ENCODE peak calls at places on chromosomes 1 and 21, in eight cellular contexts. F is gastrocnemius medialis; G is BE2C; N is right cardiac atrium; J is substantia nigra; U is stimulated activated CD4-positive, alpha-beta T cell treated with anti-CD3 and anti-CD28 coated beads, Interleukin-15, amount 100 ng/mL, for 24 hours; D is RPMI7951; Q is brain microvascular endothelial cell. C is an unnamed sample.

GRCh38 chr1:31020007-31020790 is 45.3 kb downstream of the PUM1 start:
- DNase-seq in F (no peak), G (peak; percentile 8), N (no peak), J (no peak), U (no peak), D (no peak), Q (no peak), C (no peak)

GRCh38 chr1:42966688-42967609 is 8.3 kb upstream of the SLC2A1 start:
- DNase-seq in F (no peak), G (no peak), N (no peak), J (no peak), U (peak; percentile 43), D (peak; percentile 97), Q (peak; percentile 87), C (peak; percentile 90)

GRCh38 chr21:28066051-28066450 is 926.6 kb downstream of the LTN1 start:
- DNase-seq in F (no peak), G (no peak), N (no peak), J (no peak), U (no peak), D (no peak), Q (no peak), C (no peak)

GRCh38 chr1:201241716-201242115 is 41.6 kb upstream of the PKP1 start:
- DNase-seq in F (no peak), G (no peak), N (no peak), J (no peak), U (no peak), D (no peak), Q (no peak), C (no peak)

GRCh38 chr21:42659416-42660117 is 6.1 kb downstream of the PDE9A start:
- DNase-seq in F (no peak), G (peak; percentile 37), N (peak; percentile 50), J (no peak), U (no peak), D (no peak), Q (no peak), C (no peak)

GRCh38 chr1:212595229-212595628 is 13.3 kb upstream of the ATF3 start:
- DNase-seq in F (no peak), G (no peak), N (no peak), J (no peak), U (no peak), D (no peak), Q (no peak), C (no peak)

GRCh38 chr1:155125946-155126493 is 1.7 kb upstream of the EFNA1 start:
- DNase-seq in F (peak; percentile 15), G (no peak), N (peak; percentile 89), J (peak; percentile 67), U (no peak), D (peak; percentile 24), Q (no peak), C (no peak)

GRCh38 chr1:26618561-26618960 is 77.3 kb upstream of the ARID1A start:
- DNase-seq in F (no peak), G (no peak), N (no peak), J (no peak), U (no peak), D (no peak), Q (no peak), C (no peak)

GRCh38 chr21:31161157-31161556 is 122.9 kb upstream of the KRTAP19-8 start:
- DNase-seq in F (no peak), G (peak; percentile 37), N (no peak), J (peak; percentile 37), U (peak; percentile 47), D (peak; percentile 85), Q (no peak), C (no peak)

GRCh38 chr1:1782399-1783221 is 4.3 kb upstream of the NADK start:
- DNase-seq in F (peak; percentile 61), G (no peak), N (peak; percentile 88), J (no peak), U (peak; percentile 41), D (no peak), Q (no peak), C (no peak)

GRCh38 chr1:117696567-117696966 is 90.7 kb downstream of the TENT5C start:
- DNase-seq in F (no peak), G (peak; percentile 26), N (no peak), J (no peak), U (no peak), D (no peak), Q (no peak), C (no peak)

GRCh38 chr1:204728456-204728855 is 42.9 kb upstream of the LRRN2 start:
- DNase-seq in F (no peak), G (no peak), N (no peak), J (no peak), U (no peak), D (no peak), Q (no peak), C (no peak)

GRCh38 chr1:38125837-38126520 is 79.4 kb upstream of the POU3F1 start:
- DNase-seq in F (no peak), G (no peak), N (no peak), J (no peak), U (no peak), D (no peak), Q (no peak), C (no peak)

GRCh38 chr1:226581650-226582330 is 33.2 kb downstream of the STUM start:
- DNase-seq in F (peak; percentile 39), G (no peak), N (peak; percentile 27), J (no peak), U (no peak), D (no peak), Q (no peak), C (no peak)

GRCh38 chr1:1914101-1914811 is 804 bp upstream of the CALML6 start:
- DNase-seq in F (peak; percentile 21), G (no peak), N (peak; percentile 37), J (no peak), U (no peak), D (no peak), Q (no peak), C (no peak)

GRCh38 chr1:216632980-216633379 is 90.2 kb downstream of the ESRRG start:
- DNase-seq in F (no peak), G (no peak), N (no peak), J (no peak), U (no peak), D (no peak), Q (no peak), C (no peak)

GRCh38 chr1:38872401-38873026 is 634 bp downstream of the MYCBP start:
- DNase-seq in F (no peak), G (no peak), N (no peak), J (peak; percentile 44), U (peak; percentile 56), D (peak; percentile 23), Q (no peak), C (peak; percentile 56)

GRCh38 chr1:208141793-208142192 is 102.4 kb downstream of the PLXNA2 start:
- DNase-seq in F (no peak), G (no peak), N (no peak), J (no peak), U (no peak), D (no peak), Q (no peak), C (no peak)

GRCh38 chr1:8712413-8713229 is 104.8 kb downstream of the RERE start:
- DNase-seq in F (no peak), G (no peak), N (no peak), J (no peak), U (no peak), D (peak; percentile 79), Q (peak; percentile 78), C (no peak)

GRCh38 chr1:202501281-202501680 is 152.8 kb downstream of the PPP1R12B start:
- DNase-seq in F (no peak), G (peak; percentile 19), N (no peak), J (no peak), U (no peak), D (peak; percentile 35), Q (peak; percentile 34), C (no peak)

GRCh38 chr1:83692524-83693336 is 306.2 kb downstream of the TTLL7 start:
- DNase-seq in F (no peak), G (peak; percentile 46), N (no peak), J (no peak), U (no peak), D (no peak), Q (peak; percentile 37), C (no peak)

GRCh38 chr1:167514278-167514677 is 4.1 kb downstream of the CD247 start:
- DNase-seq in F (no peak), G (no peak), N (no peak), J (no peak), U (no peak), D (no peak), Q (no peak), C (no peak)

GRCh38 chr1:22826630-22827580 is 116.3 kb downstream of the EPHB2 start:
- DNase-seq in F (no peak), G (no peak), N (peak; percentile 75), J (no peak), U (no peak), D (no peak), Q (no peak), C (no peak)

GRCh38 chr1:205294175-205294913 is 27.2 kb downstream of the NUAK2 start:
- DNase-seq in F (no peak), G (peak; percentile 55), N (no peak), J (no peak), U (no peak), D (peak; percentile 95), Q (peak; percentile 80), C (no peak)

GRCh38 chr1:46134660-46135331 is 2.4 kb upstream of the PIK3R3 start:
- DNase-seq in F (peak; percentile 59), G (no peak), N (no peak), J (no peak), U (no peak), D (peak; percentile 69), Q (peak; percentile 34), C (no peak)

GRCh38 chr1:115867216-115867615 is 26.3 kb upstream of the NHLH2 start:
- DNase-seq in F (no peak), G (no peak), N (no peak), J (no peak), U (no peak), D (no peak), Q (no peak), C (no peak)

GRCh38 chr1:57010511-57010910 is 44.7 kb upstream of the C8B start:
- DNase-seq in F (no peak), G (no peak), N (no peak), J (no peak), U (no peak), D (no peak), Q (no peak), C (no peak)

GRCh38 chr1:153434746-153435455 is 18.6 kb downstream of the S100A7A start:
- DNase-seq in F (no peak), G (no peak), N (no peak), J (no peak), U (no peak), D (no peak), Q (no peak), C (peak; percentile 63)

GRCh38 chr1:234564035-234565029 is 45.6 kb downstream of the IRF2BP2 start:
- DNase-seq in F (no peak), G (no peak), N (no peak), J (no peak), U (peak; percentile 12), D (peak; percentile 87), Q (peak; percentile 85), C (no peak)

GRCh38 chr1:109912873-109913272 is 2.2 kb downstream of the CSF1 start:
- DNase-seq in F (no peak), G (no peak), N (no peak), J (no peak), U (no peak), D (no peak), Q (no peak), C (no peak)

GRCh38 chr21:35525443-35525842 is 476.3 kb upstream of the RUNX1 start:
- DNase-seq in F (no peak), G (no peak), N (no peak), J (no peak), U (peak; percentile 16), D (peak; percentile 36), Q (peak; percentile 5), C (no peak)

GRCh38 chr1:78006491-78006890 is 1.8 kb downstream of the DNAJB4 start:
- DNase-seq in F (no peak), G (no peak), N (no peak), J (no peak), U (no peak), D (no peak), Q (no peak), C (no peak)

GRCh38 chr1:110163591-110163990 is 13.3 kb downstream of the SLC6A17 start:
- DNase-seq in F (no peak), G (no peak), N (no peak), J (no peak), U (no peak), D (no peak), Q (no peak), C (no peak)

GRCh38 chr1:51664412-51665240 is 47.7 kb downstream of the OSBPL9 start:
- DNase-seq in F (no peak), G (no peak), N (no peak), J (no peak), U (no peak), D (peak; percentile 26), Q (peak; percentile 63), C (peak; percentile 17)

C was measured in erythroblast.